ENCODE peak calls at places on chromosome 5, in ten cellular contexts. L is CD8-positive, alpha-beta memory T cell; H is cardiac muscle cell; D is HCT116; G is HepG2; F is upper lobe of right lung; R is uterus; X is heart right ventricle; J is psoas muscle; M is neuronal stem cell. W is an unnamed sample. For H3K4me1, the result is how much of the 10 kb centered on the place peaks cover.

GRCh38 chr5:79702606-79703380 is 13.2 kb downstream of the CMYA5 start:
- DNase-seq in L (no peak), H (no peak), D (no peak), G (peak), F (no peak), R (no peak), X (no peak), J (peak), M (no peak), W (no peak)

GRCh38 chr5:179079165-179079987 is 19.2 kb downstream of the ZNF354C start:
- DNase-seq in L (no peak), H (no peak), D (no peak), G (no peak), F (no peak), R (no peak), X (no peak), J (no peak), M (no peak), W (no peak)

GRCh38 chr5:39503148-39503547 is 78.4 kb upstream of the DAB2 start:
- DNase-seq in L (no peak), H (no peak), D (no peak), G (no peak), F (no peak), R (peak), X (no peak), J (no peak), M (no peak), W (no peak)

GRCh38 chr5:38994329-38994927 is 79.8 kb downstream of the RICTOR start:
- DNase-seq in L (peak), H (peak), D (peak), G (peak), F (no peak), R (no peak), X (no peak), J (no peak), M (peak), W (peak)

GRCh38 chr5:135890867-135891266 is 4.8 kb downstream of the IL9 start:
- DNase-seq in L (no peak), H (no peak), D (no peak), G (no peak), F (no peak), R (no peak), X (no peak), J (no peak), M (no peak), W (no peak)

GRCh38 chr5:128644863-128645262 is 106.8 kb upstream of the FBN2 start:
- DNase-seq in L (no peak), H (no peak), D (no peak), G (no peak), F (no peak), R (no peak), X (no peak), J (no peak), M (no peak), W (no peak)

GRCh38 chr5:5293029-5293428 is 129.4 kb upstream of the ICE1 start:
- DNase-seq in L (no peak), H (no peak), D (no peak), G (peak), F (no peak), R (no peak), X (no peak), J (no peak), M (no peak), W (no peak)

GRCh38 chr5:71887680-71888079 is 168.6 kb downstream of the CARTPT start:
- DNase-seq in L (no peak), H (peak), D (peak), G (peak), F (no peak), R (no peak), X (no peak), J (no peak), M (no peak), W (no peak)

GRCh38 chr5:177495243-177496060 is 2.0 kb downstream of the PDLIM7 start:
- DNase-seq in L (no peak), H (peak), D (no peak), G (peak), F (peak), R (peak), X (peak), J (peak), M (peak), W (no peak)

GRCh38 chr5:6573651-6574101 is 59.2 kb downstream of the NSUN2 start:
- DNase-seq in L (no peak), H (peak), D (no peak), G (no peak), F (no peak), R (no peak), X (no peak), J (no peak), M (no peak), W (peak)

GRCh38 chr5:171945066-171945465 is 61.4 kb downstream of the FBXW11 start:
- DNase-seq in L (no peak), H (no peak), D (no peak), G (no peak), F (no peak), R (no peak), X (no peak), J (no peak), M (no peak), W (no peak)

GRCh38 chr5:168346417-168346816 is 55.0 kb downstream of the WWC1 start:
- DNase-seq in L (no peak), H (no peak), D (no peak), G (no peak), F (no peak), R (no peak), X (no peak), J (no peak), M (no peak), W (peak)

DNA sequence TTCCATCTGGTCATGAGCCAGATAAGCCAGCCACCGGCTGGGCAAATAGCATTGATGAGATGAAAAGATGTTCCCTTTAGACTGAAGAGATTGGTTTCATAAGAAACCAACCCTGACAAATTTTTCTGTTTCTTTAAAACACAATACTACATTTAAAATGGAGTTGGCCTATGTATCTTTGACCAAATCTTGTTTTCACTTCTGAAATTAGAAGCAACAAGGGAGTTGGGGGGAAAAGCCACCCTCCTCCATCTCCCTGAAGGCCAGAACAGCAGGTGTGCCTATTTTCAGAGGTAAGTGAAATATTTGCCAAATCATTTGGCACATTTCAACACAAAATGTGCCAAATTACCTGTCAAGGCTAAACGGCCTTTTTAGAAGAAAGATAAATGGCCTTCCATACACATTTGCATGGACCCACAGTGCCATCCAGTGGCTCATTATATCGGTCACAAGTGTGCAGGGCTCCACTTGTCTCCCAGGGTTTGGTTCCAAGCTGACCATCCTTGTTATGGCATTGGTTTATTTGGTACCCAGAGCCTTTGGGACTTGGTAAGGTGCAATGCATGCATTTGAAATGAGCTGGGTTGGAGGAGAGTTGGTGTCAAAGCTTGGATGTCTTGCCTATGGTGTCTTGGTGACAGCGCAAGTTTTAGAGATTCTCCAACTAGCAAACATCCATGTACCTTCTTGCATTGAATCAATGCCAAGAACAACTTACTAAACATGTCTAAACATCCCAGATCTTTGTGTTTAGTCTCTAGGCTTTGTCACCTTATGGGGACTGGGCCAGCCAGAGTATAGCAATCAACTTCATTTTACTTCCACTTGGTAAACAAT is 372.0 kb upstream of the KIF2A start:
- DNase-seq in L (no peak), H (peak), D (peak), G (peak), F (no peak), R (no peak), X (no peak), J (no peak), M (peak), W (peak)
- H3K4me1 ChIP-seq in L (under half), H (under half), D (under half), G (under half), F (under half), R (under half), X (under half), J (under half), M (under half), W (under half)

DNA sequence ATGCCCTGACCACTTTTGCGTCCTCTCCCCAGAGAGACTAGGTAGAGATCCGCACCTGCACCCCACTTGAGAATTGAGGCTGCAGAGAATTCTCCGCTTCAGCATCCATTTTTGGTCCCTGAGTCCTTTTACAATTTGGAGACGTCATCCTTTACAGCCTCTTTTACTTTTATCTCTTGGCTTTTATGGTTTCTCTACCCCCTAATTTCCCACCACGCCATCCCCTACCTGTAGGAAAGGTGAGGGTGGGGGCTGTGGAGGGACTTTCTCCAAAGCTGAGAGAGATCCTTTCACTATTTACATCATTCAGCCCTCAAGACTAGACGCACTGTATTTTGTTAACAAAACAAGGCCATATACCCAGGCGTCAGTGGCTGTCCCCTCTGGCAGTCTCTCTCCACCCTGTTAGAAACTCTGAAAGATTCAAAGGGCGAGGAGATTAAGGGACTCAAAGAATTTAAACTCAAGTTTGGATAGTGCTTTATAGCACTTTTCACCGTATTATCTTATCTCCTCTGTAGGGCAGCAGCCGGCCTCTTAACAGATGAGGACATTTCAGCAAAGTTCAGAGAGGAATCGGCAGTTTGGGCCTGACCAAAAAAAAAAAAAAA is 1.7 kb downstream of the MSX2 start:
- DNase-seq in L (no peak), H (no peak), D (no peak), G (no peak), F (no peak), R (no peak), X (no peak), J (no peak), M (no peak), W (no peak)
- H3K4me1 ChIP-seq in L (under half), H (half or more), D (under half), G (under half), F (under half), R (under half), X (under half), J (under half), M (under half), W (under half)

DNA sequence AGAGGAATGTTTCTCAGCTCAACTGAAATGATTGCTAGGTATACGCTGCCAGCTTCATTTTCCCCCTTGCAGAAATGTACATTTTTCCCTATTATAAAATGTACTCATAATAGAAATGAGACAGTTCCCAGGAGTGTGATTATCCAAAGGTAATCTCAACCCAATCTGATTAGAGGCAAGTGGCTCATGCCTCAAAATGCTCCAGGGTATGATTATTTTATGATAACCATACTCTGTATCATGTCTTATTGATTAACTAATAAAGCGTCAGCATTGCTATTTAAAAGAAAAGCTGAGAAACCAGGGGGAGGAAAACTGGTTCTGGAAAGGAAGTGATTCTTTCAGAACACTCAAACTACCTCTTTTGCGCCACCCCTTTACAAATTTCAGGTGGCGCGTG is 55.0 kb upstream of the SMIM15 start:
- DNase-seq in L (no peak), H (no peak), D (no peak), G (no peak), F (no peak), R (no peak), X (no peak), J (no peak), M (no peak), W (no peak)
- H3K4me1 ChIP-seq in L (under half), H (under half), D (under half), G (under half), F (under half), R (under half), X (under half), J (under half), M (under half), W (under half)

GRCh38 chr5:158382473-158382872 is 523.5 kb upstream of the CLINT1 start:
- DNase-seq in L (no peak), H (no peak), D (peak), G (no peak), F (peak), R (peak), X (peak), J (peak), M (no peak), W (peak)

GRCh38 chr5:158378931-158379330 is 520.0 kb upstream of the CLINT1 start:
- DNase-seq in L (no peak), H (no peak), D (no peak), G (no peak), F (no peak), R (no peak), X (no peak), J (no peak), M (no peak), W (no peak)

GRCh38 chr5:158376679-158377078 is 517.7 kb upstream of the CLINT1 start:
- DNase-seq in L (no peak), H (no peak), D (no peak), G (no peak), F (no peak), R (no peak), X (no peak), J (no peak), M (no peak), W (no peak)

GRCh38 chr5:158383485-158383884 is 524.5 kb upstream of the CLINT1 start:
- DNase-seq in L (no peak), H (no peak), D (no peak), G (no peak), F (no peak), R (no peak), X (no peak), J (no peak), M (no peak), W (no peak)

GRCh38 chr5:158380661-158381060 is 521.7 kb upstream of the CLINT1 start:
- DNase-seq in L (no peak), H (no peak), D (no peak), G (no peak), F (no peak), R (no peak), X (no peak), J (no peak), M (no peak), W (no peak)
- H3K4me1 ChIP-seq in L (under half), H (under half), D (under half), G (under half), F (under half), R (under half), X (under half), J (under half), M (under half), W (under half)

GRCh38 chr5:151223447-151224264 is at the start of gene CCDC69:
- DNase-seq in L (peak), H (peak), D (peak), G (peak), F (peak), R (peak), X (peak), J (peak), M (peak), W (peak)
- H3K4me1 ChIP-seq in L (half or more), H (under half), D (under half), G (under half), F (under half), R (under half), X (under half), J (under half), M (under half), W (under half)

DNA sequence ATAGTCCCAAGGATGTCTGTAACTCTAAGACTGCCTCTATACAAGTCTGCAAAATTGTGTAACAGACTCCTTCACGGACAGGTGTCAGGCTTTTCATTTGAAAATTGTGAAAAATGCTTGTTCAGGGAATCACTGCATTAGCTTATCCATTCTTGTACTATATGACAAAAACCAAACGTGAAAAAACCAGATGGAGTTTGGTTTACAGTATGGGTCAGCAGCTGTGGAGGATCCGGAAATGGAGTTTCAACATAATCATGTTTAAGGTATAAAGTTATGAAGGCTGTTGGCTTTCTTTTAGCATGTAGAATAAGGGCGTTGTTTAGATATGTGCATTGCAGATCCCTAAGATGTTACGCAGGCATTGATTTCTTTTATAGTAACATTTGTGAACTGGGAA is 123.9 kb downstream of the GDNF start:
- DNase-seq in L (no peak), H (no peak), D (no peak), G (no peak), F (no peak), R (no peak), X (no peak), J (no peak), M (no peak), W (no peak)
- H3K4me1 ChIP-seq in L (under half), H (under half), D (under half), G (under half), F (under half), R (under half), X (under half), J (under half), M (under half), W (under half)

GRCh38 chr5:14250094-14250777 is 107.1 kb downstream of the TRIO start:
- DNase-seq in L (no peak), H (no peak), D (no peak), G (peak), F (no peak), R (peak), X (peak), J (peak), M (peak), W (peak)
- H3K4me1 ChIP-seq in L (under half), H (under half), D (under half), G (under half), F (under half), R (under half), X (under half), J (under half), M (under half), W (under half)

DNA sequence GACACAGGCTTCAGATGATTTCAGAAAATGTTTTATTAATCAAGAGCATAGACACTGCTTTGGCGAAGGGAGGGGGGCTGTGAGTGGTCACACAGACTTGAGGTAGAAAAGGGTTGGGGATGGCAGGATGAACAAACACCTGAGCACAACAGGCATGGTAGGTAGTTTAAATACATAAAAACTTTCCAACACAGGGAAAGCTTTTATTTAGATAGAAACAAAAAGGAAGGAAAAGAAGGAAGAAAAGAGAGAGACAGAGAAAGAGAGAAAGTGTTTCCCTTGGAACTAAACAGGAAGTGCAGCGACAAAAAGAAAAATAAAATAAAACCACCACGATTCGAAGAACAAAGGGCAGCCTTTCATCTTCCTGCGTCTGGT is 3.1 kb downstream of the HAND1 start:
- DNase-seq in L (no peak), H (no peak), D (no peak), G (no peak), F (no peak), R (no peak), X (no peak), J (no peak), M (no peak), W (no peak)
- H3K4me1 ChIP-seq in L (half or more), H (under half), D (under half), G (under half), F (half or more), R (under half), X (under half), J (half or more), M (under half), W (under half)

W was measured in prostate gland.